ENCODE peak calls at places on chromosomes 12 and 14, in five cellular contexts. One of them, this sample, is unnamed.
A peak's percentile ranks its signal among the peaks of the same experiment; 100 is the strongest.

GRCh38 chr14:76812093-76812421 is 625 bp downstream of the ANGEL1 start:
- DNase-seq in transverse colon: peak; percentile 37
- DNase-seq in K562: no peak
- DNase-seq in tibial nerve: no peak
- DNase-seq in stomach: no peak
- DNase-seq in this sample: no peak

GRCh38 chr12:52228931-52229330 is 4.1 kb upstream of the KRT7 start:
- DNase-seq in stomach: no peak
- DNase-seq in tibial nerve: no peak
- DNase-seq in K562: no peak
- DNase-seq in transverse colon: no peak
- DNase-seq in this sample: no peak

GRCh38 chr14:98136019-98136418 is 1136.0 kb downstream of the BCL11B start:
- DNase-seq in transverse colon: no peak
- DNase-seq in tibial nerve: no peak
- DNase-seq in stomach: no peak
- DNase-seq in K562: no peak
- DNase-seq in this sample: no peak

GRCh38 chr12:69044887-69045286 is 111.9 kb upstream of the CPM start:
- DNase-seq in tibial nerve: no peak
- DNase-seq in stomach: no peak
- DNase-seq in K562: no peak
- DNase-seq in transverse colon: no peak
- DNase-seq in this sample: peak; percentile 62

GRCh38 chr14:55699131-55700057 is 119.4 kb downstream of the KTN1 start:
- DNase-seq in transverse colon: peak; percentile 26
- DNase-seq in K562: no peak
- DNase-seq in tibial nerve: no peak
- DNase-seq in stomach: no peak
- DNase-seq in this sample: peak; percentile 60

GRCh38 chr12:19822476-19822875 is 383.2 kb downstream of the AEBP2 start:
- DNase-seq in tibial nerve: no peak
- DNase-seq in stomach: no peak
- DNase-seq in transverse colon: no peak
- DNase-seq in K562: no peak
- DNase-seq in this sample: no peak

GRCh38 chr14:96363751-96364336 is 518 bp downstream of the GSKIP start:
- DNase-seq in K562: peak; percentile 12
- DNase-seq in tibial nerve: no peak
- DNase-seq in stomach: peak; percentile 67
- DNase-seq in transverse colon: peak; percentile 79
- DNase-seq in this sample: no peak

GRCh38 chr12:34371050-34371449 is 348.8 kb downstream of the ALG10 start:
- DNase-seq in tibial nerve: no peak
- DNase-seq in stomach: no peak
- DNase-seq in transverse colon: no peak
- DNase-seq in K562: no peak
- DNase-seq in this sample: no peak

GRCh38 chr12:50120953-50121352 is 8.9 kb downstream of the COX14 start:
- DNase-seq in transverse colon: no peak
- DNase-seq in stomach: no peak
- DNase-seq in tibial nerve: no peak
- DNase-seq in K562: no peak
- DNase-seq in this sample: no peak

GRCh38 chr14:36222952-36223468 is 46.5 kb upstream of the PTCSC3 start:
- DNase-seq in K562: no peak
- DNase-seq in tibial nerve: no peak
- DNase-seq in transverse colon: no peak
- DNase-seq in stomach: no peak
- DNase-seq in this sample: no peak

GRCh38 chr14:52547027-52547426 is 5.3 kb downstream of the TXNDC16 start:
- DNase-seq in stomach: no peak
- DNase-seq in transverse colon: no peak
- DNase-seq in tibial nerve: no peak
- DNase-seq in K562: no peak
- DNase-seq in this sample: no peak

GRCh38 chr14:87149583-87150354 is 843.2 kb downstream of the GALC start:
- DNase-seq in K562: no peak
- DNase-seq in tibial nerve: no peak
- DNase-seq in transverse colon: no peak
- DNase-seq in stomach: no peak
- DNase-seq in this sample: no peak

GRCh38 chr12:75986001-75986739 is 45.4 kb downstream of the PHLDA1 start:
- DNase-seq in transverse colon: no peak
- DNase-seq in K562: no peak
- DNase-seq in stomach: no peak
- DNase-seq in tibial nerve: no peak
- DNase-seq in this sample: no peak

GRCh38 chr12:117092511-117092780 is 6.8 kb downstream of the TESC start:
- DNase-seq in transverse colon: no peak
- DNase-seq in stomach: no peak
- DNase-seq in K562: no peak
- DNase-seq in tibial nerve: no peak
- DNase-seq in this sample: no peak

GRCh38 chr14:104093366-104094055 is 8.0 kb downstream of the ASPG start:
- DNase-seq in K562: peak; percentile 76
- DNase-seq in transverse colon: peak; percentile 60
- DNase-seq in tibial nerve: no peak
- DNase-seq in stomach: no peak
- DNase-seq in this sample: no peak

GRCh38 chr12:90959538-90960139 is 4.7 kb upstream of the CCER1 start:
- DNase-seq in K562: peak; percentile 29
- DNase-seq in stomach: no peak
- DNase-seq in transverse colon: no peak
- DNase-seq in tibial nerve: no peak
- DNase-seq in this sample: no peak

GRCh38 chr12:53696285-53696654 is 20.4 kb upstream of the ATP5MC2 start:
- DNase-seq in stomach: peak; percentile 86
- DNase-seq in transverse colon: peak; percentile 78
- DNase-seq in tibial nerve: no peak
- DNase-seq in K562: peak; percentile 66
- DNase-seq in this sample: no peak

DNA sequence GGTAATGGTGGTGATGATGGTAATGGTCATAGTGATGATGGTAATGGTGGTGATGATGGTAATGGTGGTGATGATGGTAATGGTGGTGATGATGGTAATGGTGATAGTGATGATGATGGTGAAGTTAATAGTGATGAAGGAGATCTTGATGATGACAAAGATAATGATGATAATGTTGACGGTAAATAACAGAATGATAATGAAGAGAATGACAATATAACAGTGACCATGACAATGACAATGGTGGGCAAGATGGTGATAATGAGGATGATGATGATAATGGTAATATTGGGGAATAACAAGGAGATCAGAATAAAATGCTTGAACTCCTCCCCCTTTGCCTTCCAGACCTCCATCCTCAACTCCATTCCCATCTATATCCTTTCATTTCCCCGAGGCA is 233.3 kb upstream of the SFSWAP start:
- DNase-seq in K562: no peak
- DNase-seq in tibial nerve: no peak
- DNase-seq in transverse colon: no peak
- DNase-seq in stomach: no peak
- DNase-seq in this sample: no peak
- H3K27ac ChIP-seq in K562: no peak overlapping the region
- H3K27ac ChIP-seq in tibial nerve: no peak overlapping the region
- H3K27ac ChIP-seq in transverse colon: no peak overlapping the region
- H3K27ac ChIP-seq in stomach: no peak overlapping the region
- H3K27ac ChIP-seq in this sample: no peak overlapping the region

GRCh38 chr12:93667672-93668071 is 9.5 kb upstream of the CRADD start:
- DNase-seq in transverse colon: no peak
- DNase-seq in stomach: no peak
- DNase-seq in tibial nerve: no peak
- DNase-seq in K562: no peak
- DNase-seq in this sample: peak; percentile 53
- TF ChIP-seq EP300 in transverse colon: peak; percentile 57
- TF ChIP-seq EP300 in stomach: no peak
- TF ChIP-seq EP300 in tibial nerve: no peak
- TF ChIP-seq EP300 in K562: no peak
- TF ChIP-seq EP300 in this sample: no peak

DNA sequence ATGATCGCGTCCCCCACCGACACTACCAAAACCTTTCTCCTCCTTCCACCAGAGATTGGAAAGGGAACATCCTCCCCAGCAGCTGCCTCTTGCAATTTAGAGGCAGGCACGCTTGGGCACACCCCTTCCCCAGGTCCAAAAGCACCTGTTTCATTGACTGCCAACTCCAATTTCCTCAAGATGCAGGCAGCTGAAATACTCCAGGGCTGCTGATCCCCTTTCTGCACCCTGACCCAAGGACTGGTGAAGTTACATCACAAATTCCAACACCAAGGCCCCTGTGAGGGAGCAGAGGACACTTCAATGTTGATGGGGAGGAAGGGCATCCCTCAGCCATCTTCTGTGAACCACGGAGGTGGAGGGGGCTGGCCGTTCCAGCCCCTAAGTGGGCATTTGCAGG is 33.8 kb downstream of the BCL11B start:
- DNase-seq in tibial nerve: no peak
- DNase-seq in K562: no peak
- DNase-seq in transverse colon: no peak
- DNase-seq in stomach: no peak
- DNase-seq in this sample: no peak
- H3K27ac ChIP-seq in tibial nerve: no peak overlapping the region
- H3K27ac ChIP-seq in K562: no peak overlapping the region
- H3K27ac ChIP-seq in transverse colon: no peak overlapping the region
- H3K27ac ChIP-seq in stomach: no peak overlapping the region
- H3K27ac ChIP-seq in this sample: no peak overlapping the region

GRCh38 chr14:67680941-67681340 is 6.5 kb upstream of the VTI1B start:
- DNase-seq in tibial nerve: no peak
- DNase-seq in K562: no peak
- DNase-seq in stomach: no peak
- DNase-seq in transverse colon: no peak
- DNase-seq in this sample: no peak

GRCh38 chr14:67675219-67675582 is 769 bp upstream of the VTI1B start:
- DNase-seq in transverse colon: no peak
- DNase-seq in stomach: no peak
- DNase-seq in tibial nerve: no peak
- DNase-seq in K562: no peak
- DNase-seq in this sample: no peak

GRCh38 chr14:67674480-67675218 is at the start of gene VTI1B:
- DNase-seq in K562: peak; percentile 73
- DNase-seq in stomach: peak; percentile 72
- DNase-seq in tibial nerve: peak; percentile 52
- DNase-seq in transverse colon: peak; percentile 79
- DNase-seq in this sample: no peak

GRCh38 chr14:67683821-67684220 is 9.4 kb upstream of the VTI1B start:
- DNase-seq in K562: no peak
- DNase-seq in stomach: no peak
- DNase-seq in transverse colon: no peak
- DNase-seq in tibial nerve: no peak
- DNase-seq in this sample: no peak

DNA sequence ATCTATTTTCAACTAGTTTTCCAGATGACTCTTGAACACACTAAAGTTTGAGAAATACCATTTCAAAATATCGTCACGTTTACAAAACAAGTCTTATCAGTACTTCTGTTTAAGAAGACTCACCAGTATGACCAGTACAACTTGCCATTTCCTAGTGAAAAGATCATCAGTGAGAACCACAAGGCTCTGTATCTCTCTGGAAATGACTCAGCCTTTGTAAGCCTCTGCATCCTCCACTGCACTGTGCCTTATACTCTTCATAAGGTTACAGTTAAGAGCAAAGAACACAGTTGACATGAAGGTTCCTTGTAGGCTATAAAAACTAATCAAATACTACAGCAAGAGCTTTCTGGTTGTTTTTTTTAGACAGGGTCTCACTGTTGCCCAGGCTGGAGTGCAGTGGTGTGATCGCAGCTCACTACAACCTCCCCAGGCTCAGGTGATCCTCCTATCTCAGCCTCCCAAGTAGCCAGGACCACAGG is 5.7 kb upstream of the VTI1B start:
- DNase-seq in K562: peak; percentile 35
- DNase-seq in tibial nerve: no peak
- DNase-seq in transverse colon: no peak
- DNase-seq in stomach: no peak
- DNase-seq in this sample: no peak
- TF ChIP-seq EP300 in K562: peak; percentile 88
- TF ChIP-seq EP300 in tibial nerve: no peak
- TF ChIP-seq EP300 in transverse colon: no peak
- TF ChIP-seq EP300 in stomach: no peak
- TF ChIP-seq EP300 in this sample: no peak

This sample was measured in esophagus muscularis mucosa.